ENCODE peak calls at places on chromosomes 6 and 20, in five cellular contexts. N is CD4-positive, alpha-beta memory T cell; C is aorta; Q is body of pancreas; L is MM.1S. T is an unnamed sample. For H3K9me3, the result is how much of the 10 kb centered on the place peaks cover.

GRCh38 chr20:10219452-10219791 is 792 bp downstream of the SNAP25 start:
- DNase-seq in N (peak), C (peak), Q (peak), L (peak), T (peak)

GRCh38 chr6:38573800-38574395 is 65.8 kb downstream of the BTBD9 start:
- DNase-seq in N (no peak), C (no peak), Q (no peak), L (no peak), T (no peak)

GRCh38 chr6:28764014-28764723 is 159.6 kb downstream of the TRIM27 start:
- DNase-seq in N (no peak), C (no peak), Q (no peak), L (no peak), T (no peak)

GRCh38 chr6:109793793-109794192 is 102.7 kb downstream of the FIG4 start:
- DNase-seq in N (no peak), C (no peak), Q (peak), L (no peak), T (no peak)

GRCh38 chr6:81769834-81770233 is 17.4 kb upstream of the TENT5A start:
- DNase-seq in N (no peak), C (no peak), Q (no peak), L (no peak), T (no peak)

GRCh38 chr6:93676506-93676905 is 257.1 kb upstream of the EPHA7 start:
- DNase-seq in N (no peak), C (no peak), Q (no peak), L (no peak), T (no peak)

GRCh38 chr6:143007626-143008025 is 53.1 kb upstream of the AIG1 start:
- DNase-seq in N (no peak), C (no peak), Q (no peak), L (no peak), T (no peak)

GRCh38 chr6:142885182-142885867 is 59.7 kb downstream of the HIVEP2 start:
- DNase-seq in N (peak), C (no peak), Q (peak), L (peak), T (no peak)

GRCh38 chr20:59163641-59164530 is at the start of gene ZNF831:
- DNase-seq in N (peak), C (no peak), Q (no peak), L (no peak), T (no peak)

GRCh38 chr6:131013495-131013894 is 49.5 kb downstream of the EPB41L2 start:
- DNase-seq in N (no peak), C (no peak), Q (peak), L (no peak), T (no peak)

GRCh38 chr20:61813791-61814190 is 251.9 kb downstream of the TAF4 start:
- DNase-seq in N (no peak), C (no peak), Q (no peak), L (no peak), T (no peak)

GRCh38 chr6:7557652-7558051 is 16.2 kb downstream of the DSP start:
- DNase-seq in N (no peak), C (no peak), Q (no peak), L (no peak), T (no peak)

GRCh38 chr6:7550433-7550801 is 8.9 kb downstream of the DSP start:
- DNase-seq in N (no peak), C (no peak), Q (no peak), L (no peak), T (no peak)

GRCh38 chr6:7555671-7556070 is 14.2 kb downstream of the DSP start:
- DNase-seq in N (no peak), C (no peak), Q (no peak), L (no peak), T (no peak)

GRCh38 chr6:7556394-7557106 is 15.1 kb downstream of the DSP start:
- DNase-seq in N (no peak), C (no peak), Q (no peak), L (no peak), T (no peak)

GRCh38 chr6:7554533-7555275 is 13.2 kb downstream of the DSP start:
- DNase-seq in N (no peak), C (no peak), Q (no peak), L (no peak), T (no peak)
- H3K27ac ChIP-seq in N (no peak), C (no peak), Q (no peak), L (no peak), T (no peak)

GRCh38 chr6:100459291-100459690 is 5.4 kb downstream of the SIM1 start:
- DNase-seq in N (no peak), C (no peak), Q (no peak), L (no peak), T (no peak)
- H3K9me3 ChIP-seq in N (under half), C (under half), Q (under half), L (under half), T (under half)

DNA sequence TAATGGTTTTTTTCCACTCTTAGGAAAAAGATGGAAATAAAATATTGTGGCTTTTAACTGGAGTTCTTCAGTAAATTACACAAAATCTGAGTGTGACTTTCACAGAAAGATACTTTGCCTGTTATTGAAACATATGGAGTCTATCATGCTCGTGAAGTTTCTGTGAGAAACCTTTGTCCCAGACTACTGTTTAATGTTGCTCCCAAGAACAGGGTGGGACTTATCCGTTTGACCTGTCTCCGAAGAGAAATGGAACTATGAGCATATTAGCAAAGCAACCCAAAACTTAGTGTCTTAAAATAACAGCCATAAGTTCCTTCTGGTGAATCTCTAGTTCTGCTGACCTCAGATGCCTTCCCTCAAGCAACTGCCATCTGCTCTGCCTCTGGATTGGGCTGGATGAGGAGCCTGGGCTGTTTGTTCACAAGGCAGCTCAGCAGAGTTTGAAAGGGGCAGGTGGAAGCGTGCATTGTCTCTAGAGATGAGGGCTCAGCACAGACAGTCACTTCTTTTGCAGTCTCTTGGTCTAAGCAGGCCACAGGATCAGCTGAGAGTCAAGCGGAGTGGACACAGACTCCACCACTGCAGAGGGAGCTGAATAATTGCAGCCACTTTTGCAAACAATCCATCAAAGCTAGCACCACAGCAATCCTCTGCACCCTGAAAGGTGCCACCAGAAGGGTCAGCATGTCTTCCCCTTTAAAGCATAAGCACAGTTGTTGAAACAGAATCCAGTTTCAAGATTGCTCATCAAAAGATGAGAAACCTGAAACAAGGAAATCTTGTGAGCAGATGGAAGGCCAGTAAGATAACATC is 52.8 kb downstream of the MYB start:
- DNase-seq in N (no peak), C (no peak), Q (no peak), L (peak), T (no peak)
- H3K27ac ChIP-seq in N (no peak), C (no peak), Q (no peak), L (peak), T (no peak)

DNA sequence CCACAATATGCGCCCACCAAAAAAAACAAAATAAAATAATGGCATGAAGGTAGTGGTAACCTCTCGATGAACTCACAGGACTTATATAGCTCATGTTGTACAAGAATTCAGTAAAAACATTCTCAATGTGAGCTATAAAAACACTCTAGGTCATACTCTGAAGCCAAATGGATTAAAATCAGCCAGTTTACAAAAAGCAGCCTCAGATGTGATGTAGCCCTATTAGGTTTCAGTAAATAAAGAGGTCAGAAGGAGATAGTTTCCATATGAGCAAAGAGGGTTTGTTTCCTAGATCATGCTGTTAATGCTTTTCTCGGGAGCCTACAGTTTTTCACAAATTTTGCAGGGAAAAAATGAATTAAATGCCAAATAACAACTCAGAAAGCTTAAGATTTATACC is 319.5 kb upstream of the HSF2 start:
- DNase-seq in N (no peak), C (no peak), Q (no peak), L (no peak), T (no peak)
- H3K9me3 ChIP-seq in N (under half), C (under half), Q (under half), L (under half), T (under half)